ENCODE peak calls at places on chromosomes 7 and 10, in ten cellular contexts. R is NCI-H446, J is activated B cell treated with CpG ODN at 0.5 μM for 24 hours, G is fibroblast of villous mesenchyme, E is pons, O is foreskin keratinocyte, X is body of pancreas, N is mesendoderm, L is Right ventricle myocardium superior, W is OCI-LY7. Y is an unnamed sample.

GRCh38 chr10:86871563-86872183 is 85.7 kb downstream of the MMRN2 start:
- DNase-seq in R (no peak), J (no peak), G (no peak), E (no peak), O (no peak), X (no peak), N (peak; percentile 95), L (no peak), W (no peak), Y (no peak)

GRCh38 chr7:155020996-155021395 is 18.1 kb upstream of the PAXIP1 start:
- DNase-seq in R (no peak), J (no peak), G (no peak), E (no peak), O (no peak), X (no peak), N (peak; percentile 60), L (no peak), W (no peak), Y (no peak)

GRCh38 chr10:30980951-30981616 is 50.6 kb downstream of the ZNF438 start:
- DNase-seq in R (peak; percentile 86), J (no peak), G (peak; percentile 58), E (peak; percentile 74), O (peak; percentile 49), X (peak; percentile 60), N (no peak), L (peak; percentile 67), W (no peak), Y (peak; percentile 91)

GRCh38 chr7:115208710-115209540 is 287.0 kb downstream of the MDFIC start:
- DNase-seq in R (no peak), J (no peak), G (no peak), E (no peak), O (no peak), X (no peak), N (peak; percentile 83), L (no peak), W (no peak), Y (no peak)

GRCh38 chr10:34762603-34763299 is 52.3 kb downstream of the PARD3 start:
- DNase-seq in R (no peak), J (no peak), G (no peak), E (no peak), O (no peak), X (no peak), N (no peak), L (no peak), W (no peak), Y (no peak)

GRCh38 chr10:102310356-102311024 is 65.2 kb downstream of the GBF1 start:
- DNase-seq in R (no peak), J (no peak), G (peak; percentile 39), E (no peak), O (no peak), X (peak; percentile 21), N (peak; percentile 60), L (no peak), W (no peak), Y (no peak)

GRCh38 chr10:6173203-6173602 is 29.5 kb upstream of the PFKFB3 start:
- DNase-seq in R (no peak), J (no peak), G (no peak), E (no peak), O (no peak), X (peak; percentile 35), N (peak; percentile 37), L (no peak), W (peak; percentile 65), Y (no peak)

GRCh38 chr10:98326621-98327027 is 58.6 kb upstream of the LOXL4 start:
- DNase-seq in R (no peak), J (no peak), G (no peak), E (peak; percentile 10), O (no peak), X (no peak), N (no peak), L (peak; percentile 56), W (no peak), Y (no peak)

GRCh38 chr7:87452279-87452678 is 23.2 kb downstream of the ABCB4 start:
- DNase-seq in R (no peak), J (no peak), G (no peak), E (no peak), O (no peak), X (no peak), N (no peak), L (no peak), W (no peak), Y (no peak)

GRCh38 chr7:111090834-111091233 is at the start of gene LRRN3:
- DNase-seq in R (peak; percentile 81), J (no peak), G (peak; percentile 29), E (peak; percentile 88), O (no peak), X (no peak), N (no peak), L (peak; percentile 57), W (no peak), Y (no peak)

GRCh38 chr10:22690614-22691431 is 23.6 kb downstream of the PIP4K2A start:
- DNase-seq in R (no peak), J (no peak), G (peak; percentile 78), E (no peak), O (no peak), X (no peak), N (no peak), L (no peak), W (no peak), Y (no peak)

GRCh38 chr10:114953047-114953446 is 15.1 kb downstream of the TRUB1 start:
- DNase-seq in R (no peak), J (no peak), G (no peak), E (no peak), O (no peak), X (no peak), N (no peak), L (no peak), W (no peak), Y (no peak)